ENCODE peak calls at places on chromosomes 4 and X, in four cellular contexts. M is stromal cell of bone marrow; G is sciatic nerve; E is activated CD4-positive, alpha-beta T cell treated with anti-CD3 and anti-CD28 coated beads, Interleukin-2, amount 50 U/mL, for 1 hour. S is an unnamed sample.

GRCh38 chr4:169293343-169294176 is 22.8 kb upstream of the SH3RF1 start:
- DNase-seq in M (no peak), G (no peak), E (no peak), S (no peak)

GRCh38 chrX:121479406-121479805 is 432.0 kb downstream of the GLUD2 start:
- DNase-seq in M (no peak), G (no peak), E (no peak), S (no peak)

GRCh38 chr4:157246959-157247358 is 26.4 kb downstream of the GRIA2 start:
- DNase-seq in M (no peak), G (no peak), E (no peak), S (no peak)

GRCh38 chr4:30056016-30056415 is 664.2 kb upstream of the PCDH7 start:
- DNase-seq in M (no peak), G (no peak), E (no peak), S (no peak)

GRCh38 chr4:169131556-169132208 is 121.6 kb upstream of the CBR4 start:
- DNase-seq in M (no peak), G (no peak), E (no peak), S (no peak)

GRCh38 chr4:77169496-77169895 is 12.5 kb downstream of the CCNG2 start:
- DNase-seq in M (no peak), G (no peak), E (no peak), S (no peak)

GRCh38 chr4:6908397-6909112 is 1.1 kb upstream of the TBC1D14 start:
- DNase-seq in M (no peak), G (no peak), E (no peak), S (no peak)

GRCh38 chrX:70168238-70169188 is 8.8 kb upstream of the DGAT2L6 start:
- DNase-seq in M (no peak), G (no peak), E (no peak), S (no peak)

GRCh38 chrX:147376601-147377387 is 534.9 kb upstream of the FMR1 start:
- DNase-seq in M (no peak), G (no peak), E (no peak), S (no peak)